ENCODE peak calls at places on chromosomes 13 and 19, in eight cellular contexts. D, X, N, M, C, A, Y and B are unnamed samples.

GRCh38 chr19:5989388-5990074 is 11.6 kb upstream of the RANBP3 start:
- DNase-seq in D (no peak), X (no peak), N (no peak), M (no peak), C (no peak), A (no peak), Y (no peak), B (no peak)

GRCh38 chr13:110493161-110493593 is 68.3 kb downstream of the RAB20 start:
- DNase-seq in D (no peak), X (no peak), N (no peak), M (no peak), C (no peak), A (no peak), Y (no peak), B (no peak)

GRCh38 chr13:42650470-42650869 is 76.5 kb downstream of the TNFSF11 start:
- DNase-seq in D (no peak), X (no peak), N (no peak), M (no peak), C (no peak), A (no peak), Y (no peak), B (no peak)

GRCh38 chr13:58619396-58620113 is 988.0 kb downstream of the PCDH17 start:
- DNase-seq in D (no peak), X (no peak), N (no peak), M (no peak), C (peak; percentile 51), A (no peak), Y (no peak), B (no peak)

GRCh38 chr13:29924482-29924884 is 74.1 kb upstream of the UBL3 start:
- DNase-seq in D (no peak), X (peak; percentile 81), N (peak; percentile 66), M (peak; percentile 35), C (no peak), A (no peak), Y (peak; percentile 86), B (no peak)

GRCh38 chr19:29576761-29577661 is 29.1 kb upstream of the POP4 start:
- DNase-seq in D (no peak), X (no peak), N (no peak), M (no peak), C (no peak), A (no peak), Y (peak; percentile 47), B (peak; percentile 67)

GRCh38 chr13:103878891-103879605 is 812.8 kb upstream of the SLC10A2 start:
- DNase-seq in D (no peak), X (no peak), N (no peak), M (no peak), C (no peak), A (peak; percentile 52), Y (no peak), B (no peak)

GRCh38 chr13:104315606-104316005 is 1249.4 kb upstream of the SLC10A2 start:
- DNase-seq in D (no peak), X (peak; percentile 96), N (peak; percentile 76), M (no peak), C (no peak), A (peak; percentile 85), Y (peak; percentile 97), B (no peak)

GRCh38 chr19:35117017-35117570 is 1.5 kb downstream of the FXYD3 start:
- DNase-seq in D (no peak), X (no peak), N (no peak), M (no peak), C (no peak), A (no peak), Y (no peak), B (no peak)

GRCh38 chr13:109344552-109345157 is 441.7 kb downstream of the IRS2 start:
- DNase-seq in D (no peak), X (peak; percentile 34), N (peak; percentile 69), M (peak; percentile 55), C (no peak), A (no peak), Y (peak; percentile 82), B (no peak)

GRCh38 chr19:30227661-30228112 is 144.5 kb upstream of the ZNF536 start:
- DNase-seq in D (no peak), X (no peak), N (peak; percentile 65), M (peak; percentile 89), C (peak; percentile 92), A (no peak), Y (peak; percentile 24), B (peak; percentile 86)

GRCh38 chr13:40522234-40522633 is 144.2 kb downstream of the FOXO1 start:
- DNase-seq in D (no peak), X (no peak), N (no peak), M (no peak), C (no peak), A (no peak), Y (no peak), B (no peak)

GRCh38 chr13:79395881-79396280 is 10.2 kb downstream of the RBM26 start:
- DNase-seq in D (no peak), X (no peak), N (no peak), M (no peak), C (no peak), A (no peak), Y (no peak), B (no peak)

GRCh38 chr13:109743706-109744453 is 42.5 kb downstream of the IRS2 start:
- DNase-seq in D (no peak), X (peak; percentile 73), N (peak; percentile 73), M (peak; percentile 6), C (peak; percentile 62), A (peak; percentile 43), Y (peak; percentile 78), B (no peak)

GRCh38 chr13:95349267-95349666 is 48.0 kb upstream of the ABCC4 start:
- DNase-seq in D (peak; percentile 34), X (no peak), N (no peak), M (peak; percentile 13), C (no peak), A (no peak), Y (peak; percentile 40), B (no peak)

GRCh38 chr13:29619995-29620394 is 24.5 kb upstream of the SLC7A1 start:
- DNase-seq in D (no peak), X (no peak), N (peak; percentile 14), M (no peak), C (no peak), A (peak; percentile 11), Y (peak; percentile 50), B (no peak)

GRCh38 chr19:45766919-45767346 is 2.1 kb downstream of the SIX5 start:
- DNase-seq in D (no peak), X (no peak), N (no peak), M (no peak), C (peak; percentile 69), A (no peak), Y (peak; percentile 16), B (no peak)

GRCh38 chr13:25292301-25292700 is 5.0 kb upstream of the MTMR6 start:
- DNase-seq in D (no peak), X (peak; percentile 34), N (peak; percentile 32), M (no peak), C (no peak), A (no peak), Y (peak; percentile 47), B (no peak)

DNA sequence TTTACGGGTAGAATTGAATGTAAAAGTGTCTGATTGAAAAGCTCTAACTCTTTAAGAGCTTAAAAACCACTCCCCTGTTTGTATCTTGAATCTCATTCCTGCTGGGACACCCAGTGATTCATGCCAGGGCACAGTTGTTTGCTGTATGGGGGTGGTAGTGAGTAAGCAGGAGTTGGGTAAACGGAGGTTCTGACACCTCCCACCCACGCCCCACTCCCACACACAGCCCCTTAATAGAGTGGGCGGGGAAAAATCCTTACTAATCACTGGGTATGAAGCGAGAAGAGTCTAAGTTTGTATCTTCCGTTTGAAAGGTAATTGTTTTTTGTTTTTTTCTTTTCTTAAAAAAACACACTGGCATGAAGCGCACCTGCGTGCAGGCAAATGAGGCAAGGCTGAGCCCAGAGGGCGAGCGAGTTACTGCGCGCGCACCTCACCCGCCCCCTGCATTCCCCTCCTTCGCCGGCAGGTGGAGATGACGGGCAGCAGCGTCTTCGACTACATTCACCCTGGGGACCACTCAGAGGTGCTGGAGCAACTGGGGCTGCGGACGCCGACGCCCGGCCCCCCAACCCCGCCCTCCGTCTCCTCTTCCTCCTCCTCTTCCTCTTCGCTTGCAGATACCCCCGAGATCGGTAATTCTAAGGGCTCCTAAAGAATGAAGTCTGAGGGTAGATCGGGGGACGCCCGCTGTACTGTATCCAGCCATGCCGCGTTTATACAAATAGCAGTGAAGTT is 12.8 kb downstream of the TMEM160 start:
- DNase-seq in D (peak; percentile 69), X (peak; percentile 69), N (peak; percentile 78), M (peak; percentile 99), C (peak; percentile 98), A (peak; percentile 43), Y (peak; percentile 73), B (peak; percentile 98)
- TF ChIP-seq CTCF in D (peak; percentile 96), X (peak; percentile 95), N (peak; percentile 86), M (peak; percentile 81), C (peak; percentile 95), A (peak; percentile 90), Y (peak; percentile 91), B (peak; percentile 96)

GRCh38 chr13:45817833-45818232 is 33.7 kb downstream of the SIAH3 start:
- DNase-seq in D (no peak), X (no peak), N (no peak), M (no peak), C (no peak), A (no peak), Y (no peak), B (no peak)
- TF ChIP-seq CTCF in D (no peak), X (peak; percentile 8), N (no peak), M (no peak), C (peak; percentile 52), A (peak; percentile 39), Y (no peak), B (no peak)

GRCh38 chr13:113002206-113002821 is 33.3 kb downstream of the MCF2L start:
- DNase-seq in D (no peak), X (no peak), N (no peak), M (no peak), C (peak; percentile 90), A (peak; percentile 7), Y (no peak), B (no peak)
- TF ChIP-seq CTCF in D (no peak), X (peak; percentile 68), N (no peak), M (no peak), C (peak; percentile 77), A (peak; percentile 68), Y (peak; percentile 7), B (no peak)

DNA sequence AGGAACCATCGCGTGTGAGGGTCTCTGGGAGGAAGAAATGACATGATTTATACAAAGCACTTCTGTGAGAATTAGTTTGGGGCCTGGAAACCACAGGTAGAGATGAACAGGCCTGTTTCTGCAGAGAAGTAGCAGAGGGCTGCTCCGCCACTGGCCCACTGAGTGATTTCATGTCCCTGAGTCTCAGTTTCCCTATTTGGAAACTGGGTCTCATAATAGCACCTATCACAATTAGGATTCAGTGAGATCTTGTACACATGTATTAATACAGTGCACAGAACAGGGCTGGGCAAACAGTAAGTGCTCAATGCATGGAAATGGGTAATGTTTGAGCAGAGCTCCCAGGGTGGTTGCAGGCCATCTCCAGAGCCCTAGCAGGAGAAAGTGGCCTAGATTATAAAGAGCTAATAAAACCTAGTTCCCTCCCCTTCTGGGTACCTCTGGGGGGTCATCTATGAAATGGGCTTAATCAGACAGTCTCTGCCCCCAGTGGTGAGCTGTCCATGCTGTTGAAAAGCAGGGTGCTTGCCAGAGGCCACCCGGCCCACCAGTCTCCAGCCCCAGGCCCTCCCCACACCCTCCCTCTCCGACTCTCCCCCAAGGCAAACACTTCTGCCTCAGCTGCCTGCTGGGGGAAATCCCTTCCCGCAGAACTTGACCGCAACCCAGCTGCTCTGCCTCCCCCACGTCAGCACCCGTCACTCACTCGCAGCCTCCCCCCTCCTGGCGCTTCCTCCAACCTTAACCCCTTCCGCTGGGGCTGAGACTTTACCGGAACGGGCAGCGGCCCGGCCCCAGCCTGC is 4.5 kb downstream of the BCL3 start:
- DNase-seq in D (peak; percentile 88), X (peak; percentile 92), N (peak; percentile 96), M (peak; percentile 93), C (peak; percentile 89), A (peak; percentile 87), Y (peak; percentile 99), B (peak; percentile 96)
- TF ChIP-seq CTCF in D (no peak), X (peak; percentile 4), N (no peak), M (no peak), C (peak; percentile 19), A (peak; percentile 10), Y (peak; percentile 25), B (no peak)

GRCh38 chr13:96967248-96967745 is 27.0 kb downstream of the OXGR1 start:
- DNase-seq in D (no peak), X (no peak), N (no peak), M (no peak), C (peak; percentile 52), A (no peak), Y (no peak), B (no peak)
- TF ChIP-seq CTCF in D (no peak), X (no peak), N (no peak), M (peak; percentile 8), C (peak; percentile 61), A (no peak), Y (peak; percentile 19), B (no peak)